ENCODE peak calls at places on chromosomes 6 and 20, in five cellular contexts. N is CD8-positive, alpha-beta memory T cell; G is naive thymus-derived CD8-positive, alpha-beta T cell; F is C1 segment of cervical spinal cord; B is T-cell. T is an unnamed sample.

GRCh38 chr6:139970591-139970991 is 596.1 kb upstream of the CITED2 start:
- DNase-seq in B (no peak), G (no peak), F (no peak), N (no peak), T (no peak)

GRCh38 chr20:12252793-12253192 is 335.1 kb downstream of the BTBD3 start:
- DNase-seq in B (no peak), G (no peak), N (no peak), F (no peak), T (no peak)

GRCh38 chr20:35079472-35080347 is 12.9 kb downstream of the TRPC4AP start:
- DNase-seq in G (no peak), F (no peak), N (no peak), B (no peak), T (no peak)

GRCh38 chr6:33856655-33857054 is 52.9 kb upstream of the MLN start:
- DNase-seq in G (peak), N (peak), B (peak), F (no peak), T (no peak)

GRCh38 chr20:3687655-3688054 is 5.8 kb upstream of the ADAM33 start:
- DNase-seq in B (no peak), G (no peak), N (no peak), F (no peak), T (no peak)

GRCh38 chr6:1054653-1055014 is 257.3 kb upstream of the FOXQ1 start:
- DNase-seq in F (no peak), N (no peak), G (no peak), B (no peak), T (no peak)

GRCh38 chr6:15368873-15369272 is 123.0 kb downstream of the JARID2 start:
- DNase-seq in N (no peak), G (no peak), B (no peak), F (no peak), T (no peak)

GRCh38 chr20:2805682-2806350 is 5.4 kb upstream of the CPXM1 start:
- DNase-seq in F (no peak), G (no peak), N (no peak), B (no peak), T (no peak)

GRCh38 chr20:34022843-34023234 is 29.1 kb downstream of the RALY start:
- DNase-seq in N (no peak), B (no peak), F (no peak), G (no peak), T (no peak)

GRCh38 chr6:15249371-15250019 is 3.6 kb downstream of the JARID2 start:
- DNase-seq in N (no peak), G (no peak), B (no peak), F (no peak), T (no peak)

GRCh38 chr6:38310061-38310460 is 329.7 kb downstream of the BTBD9 start:
- DNase-seq in B (no peak), N (no peak), F (no peak), G (no peak), T (no peak)

GRCh38 chr6:144264270-144265060 is 20.7 kb upstream of the UTRN start:
- DNase-seq in G (no peak), F (no peak), N (no peak), B (no peak), T (no peak)

GRCh38 chr6:1865585-1865984 is 255.9 kb downstream of the FOXC1 start:
- DNase-seq in N (no peak), F (no peak), G (no peak), B (no peak), T (no peak)

GRCh38 chr6:147621280-147621679 is 112.8 kb downstream of the SAMD5 start:
- DNase-seq in F (no peak), G (no peak), N (no peak), B (no peak), T (no peak)